ENCODE peak calls at places on chromosomes 6 and 20, in four cellular contexts. V is activated CD8-positive, alpha-beta memory T cell treated with anti-CD3 and anti-CD28 coated beads for 4 hours; W is NCI-H774; A is stimulated activated CD4-positive, alpha-beta T cell treated with anti-CD3 and anti-CD28 coated beads, Interleukin-2, amount 100 ng/mL, for 4 hours. O is an unnamed sample.

GRCh38 chr6:134678436-134678889 is 271.4 kb downstream of the ALDH8A1 start:
- DNase-seq in V (no peak), W (no peak), A (no peak), O (peak; percentile 80)

GRCh38 chr6:31010393-31011060 is at the start of gene MUC22:
- DNase-seq in V (no peak), W (no peak), A (no peak), O (no peak)

GRCh38 chr20:12410783-12411182 is 493.1 kb downstream of the BTBD3 start:
- DNase-seq in V (no peak), W (no peak), A (no peak), O (no peak)

GRCh38 chr6:150256618-150257272 is 112.1 kb upstream of the IYD start:
- DNase-seq in V (no peak), W (no peak), A (no peak), O (no peak)

GRCh38 chr6:165987483-165988305 is 180.0 kb downstream of the TBXT start:
- DNase-seq in V (no peak), W (no peak), A (no peak), O (peak; percentile 47)

GRCh38 chr6:79438015-79438414 is 99.2 kb downstream of the LCA5 start:
- DNase-seq in V (no peak), W (no peak), A (no peak), O (no peak)

GRCh38 chr6:149925253-149925973 is 2.5 kb upstream of the RAET1G start:
- DNase-seq in V (no peak), W (no peak), A (no peak), O (no peak)

GRCh38 chr20:1434571-1435336 is 31.9 kb downstream of the NSFL1C start:
- DNase-seq in V (peak; percentile 27), W (no peak), A (peak; percentile 16), O (no peak)

GRCh38 chr6:45610832-45611231 is 233.1 kb upstream of the SUPT3H start:
- DNase-seq in V (no peak), W (no peak), A (no peak), O (no peak)

GRCh38 chr6:28105286-28105685 is 19.1 kb upstream of the ZSCAN16 start:
- DNase-seq in V (no peak), W (no peak), A (no peak), O (peak; percentile 28)

GRCh38 chr6:169266746-169267629 is 13.3 kb upstream of the THBS2 start:
- DNase-seq in V (no peak), W (no peak), A (no peak), O (no peak)

GRCh38 chr6:1636971-1637871 is 27.5 kb downstream of the FOXC1 start:
- DNase-seq in V (no peak), W (peak; percentile 43), A (no peak), O (peak; percentile 21)

GRCh38 chr6:118584906-118585305 is 36.8 kb downstream of the PLN start:
- DNase-seq in V (no peak), W (no peak), A (no peak), O (no peak)

GRCh38 chr20:62628691-62629090 is 13.6 kb upstream of the SLCO4A1 start:
- DNase-seq in V (no peak), W (no peak), A (no peak), O (no peak)

GRCh38 chr6:81572020-81572419 is 180.5 kb downstream of the TENT5A start:
- DNase-seq in V (no peak), W (no peak), A (no peak), O (no peak)

GRCh38 chr6:158707120-158707519 is 57.3 kb downstream of the SYTL3 start:
- DNase-seq in V (no peak), W (no peak), A (no peak), O (no peak)

GRCh38 chr6:96304997-96305396 is 216.6 kb upstream of the UFL1 start:
- DNase-seq in V (no peak), W (peak; percentile 9), A (no peak), O (no peak)

GRCh38 chr6:20534906-20535305 is 649 bp downstream of the CDKAL1 start:
- DNase-seq in V (no peak), W (no peak), A (no peak), O (peak; percentile 48)

GRCh38 chr6:7787137-7787575 is 61.3 kb downstream of the BMP6 start:
- DNase-seq in V (no peak), W (no peak), A (no peak), O (no peak)

GRCh38 chr6:139325003-139325600 is 33.3 kb upstream of the TXLNB start:
- DNase-seq in V (no peak), W (no peak), A (no peak), O (no peak)

GRCh38 chr20:32539063-32539816 is 45.9 kb downstream of the NOL4L start:
- DNase-seq in V (no peak), W (no peak), A (no peak), O (no peak)

GRCh38 chr6:84193140-84193708 is 34.2 kb downstream of the CEP162 start:
- DNase-seq in V (no peak), W (no peak), A (no peak), O (no peak)

GRCh38 chr20:62523473-62524203 is 47.8 kb upstream of the GATA5 start:
- DNase-seq in V (peak; percentile 34), W (no peak), A (peak; percentile 68), O (no peak)

GRCh38 chr6:154386848-154387717 is 30.5 kb upstream of the IPCEF1 start:
- DNase-seq in V (no peak), W (no peak), A (no peak), O (no peak)

GRCh38 chr20:32514760-32515159 is 70.4 kb downstream of the NOL4L start:
- DNase-seq in V (no peak), W (no peak), A (no peak), O (no peak)

O was measured in NCI-H1105 treated with DMSO at 0.1 percent for 48 hours.